ENCODE peak calls at places on chromosomes 3 and 15, in ten cellular contexts. R, M, Z, S, E, X, O, V, A and H are unnamed samples.

GRCh38 chr15:72338617-72339321 is 18.8 kb upstream of the CELF6 start:
- DNase-seq in M (peak), X (no peak), S (no peak), O (no peak), V (no peak), Z (peak), E (no peak), R (no peak), A (peak), H (peak)

GRCh38 chr15:75153084-75153483 is 48.6 kb upstream of the C15orf39 start:
- DNase-seq in X (no peak), O (no peak), Z (peak), A (peak), S (no peak), R (no peak), E (no peak), V (peak), M (peak), H (no peak)

GRCh38 chr3:136819784-136820640 is 1.1 kb downstream of the SLC35G2 start:
- DNase-seq in R (peak), X (peak), A (peak), V (peak), S (no peak), E (peak), M (peak), Z (peak), O (peak), H (peak)

GRCh38 chr3:39707314-39707909 is 102.0 kb upstream of the MYRIP start:
- DNase-seq in E (no peak), S (no peak), O (no peak), Z (peak), R (no peak), M (peak), A (peak), X (no peak), V (peak), H (peak)

GRCh38 chr3:42501321-42501680 is 1.1 kb upstream of the VIPR1 start:
- DNase-seq in M (no peak), R (no peak), Z (no peak), A (no peak), S (no peak), V (peak), X (no peak), O (no peak), E (no peak), H (no peak)

GRCh38 chr3:57530071-57530608 is 14.0 kb downstream of the DNAH12 start:
- DNase-seq in E (no peak), R (no peak), V (no peak), Z (no peak), O (no peak), S (no peak), X (no peak), M (peak), A (no peak), H (peak)

GRCh38 chr3:89353465-89353864 is 246.0 kb downstream of the EPHA3 start:
- DNase-seq in A (no peak), Z (no peak), X (no peak), S (no peak), E (no peak), O (no peak), R (no peak), M (no peak), V (no peak), H (no peak)

GRCh38 chr3:5071061-5071460 is 51.0 kb upstream of the ARL8B start:
- DNase-seq in Z (peak), O (no peak), R (peak), A (peak), S (no peak), M (peak), V (no peak), E (no peak), X (no peak), H (peak)

GRCh38 chr3:82654708-82655107 is 893.3 kb upstream of the GBE1 start:
- DNase-seq in M (no peak), R (no peak), A (no peak), S (no peak), V (peak), O (no peak), X (no peak), E (no peak), Z (no peak), H (no peak)

GRCh38 chr3:16807981-16808380 is 76.8 kb upstream of the PLCL2 start:
- DNase-seq in A (no peak), X (no peak), Z (no peak), M (no peak), E (no peak), S (no peak), R (no peak), O (no peak), V (no peak), H (no peak)

GRCh38 chr3:43155464-43156121 is 49.7 kb upstream of the POMGNT2 start:
- DNase-seq in R (peak), X (no peak), O (no peak), V (peak), A (peak), M (peak), E (peak), S (peak), Z (peak), H (peak)

GRCh38 chr3:156817931-156818765 is 8.0 kb upstream of the LEKR1 start:
- DNase-seq in M (no peak), X (no peak), R (no peak), O (no peak), A (no peak), V (no peak), E (no peak), S (no peak), Z (no peak), H (no peak)

GRCh38 chr3:179098388-179099077 is 26.9 kb upstream of the ZMAT3 start:
- DNase-seq in V (no peak), Z (peak), M (peak), X (no peak), A (no peak), S (no peak), R (no peak), E (no peak), O (no peak), H (peak)

GRCh38 chr15:34119291-34119690 is 17.4 kb downstream of the PGBD4 start:
- DNase-seq in X (no peak), A (peak), V (no peak), O (no peak), Z (no peak), S (no peak), R (no peak), E (no peak), M (no peak), H (no peak)

GRCh38 chr3:107962946-107963345 is 127.9 kb downstream of the CD47 start:
- DNase-seq in Z (peak), X (no peak), R (no peak), S (no peak), O (no peak), M (peak), E (no peak), V (no peak), A (peak), H (peak)

GRCh38 chr3:114365909-114366308 is 72.1 kb downstream of the TIGIT start:
- DNase-seq in R (no peak), X (no peak), M (peak), E (no peak), S (no peak), O (no peak), A (no peak), V (no peak), Z (no peak), H (peak)

GRCh38 chr3:46955801-46956259 is 20.7 kb downstream of the CCDC12 start:
- DNase-seq in R (no peak), O (no peak), V (no peak), Z (peak), X (peak), M (no peak), S (no peak), E (no peak), A (no peak), H (no peak)

GRCh38 chr3:29503969-29504368 is 223.1 kb downstream of the RBMS3 start:
- DNase-seq in S (no peak), A (no peak), R (peak), M (peak), X (no peak), O (no peak), E (peak), Z (peak), V (no peak), H (no peak)

GRCh38 chr15:100520132-100520921 is 8.4 kb downstream of the CERS3 start:
- DNase-seq in E (no peak), S (no peak), O (no peak), A (no peak), M (no peak), V (no peak), X (no peak), Z (no peak), R (no peak), H (no peak)
- H3K4me3 ChIP-seq in E (no peak), S (no peak), O (no peak), A (no peak), M (no peak), V (no peak), X (no peak), Z (no peak), R (no peak), H (no peak)

DNA sequence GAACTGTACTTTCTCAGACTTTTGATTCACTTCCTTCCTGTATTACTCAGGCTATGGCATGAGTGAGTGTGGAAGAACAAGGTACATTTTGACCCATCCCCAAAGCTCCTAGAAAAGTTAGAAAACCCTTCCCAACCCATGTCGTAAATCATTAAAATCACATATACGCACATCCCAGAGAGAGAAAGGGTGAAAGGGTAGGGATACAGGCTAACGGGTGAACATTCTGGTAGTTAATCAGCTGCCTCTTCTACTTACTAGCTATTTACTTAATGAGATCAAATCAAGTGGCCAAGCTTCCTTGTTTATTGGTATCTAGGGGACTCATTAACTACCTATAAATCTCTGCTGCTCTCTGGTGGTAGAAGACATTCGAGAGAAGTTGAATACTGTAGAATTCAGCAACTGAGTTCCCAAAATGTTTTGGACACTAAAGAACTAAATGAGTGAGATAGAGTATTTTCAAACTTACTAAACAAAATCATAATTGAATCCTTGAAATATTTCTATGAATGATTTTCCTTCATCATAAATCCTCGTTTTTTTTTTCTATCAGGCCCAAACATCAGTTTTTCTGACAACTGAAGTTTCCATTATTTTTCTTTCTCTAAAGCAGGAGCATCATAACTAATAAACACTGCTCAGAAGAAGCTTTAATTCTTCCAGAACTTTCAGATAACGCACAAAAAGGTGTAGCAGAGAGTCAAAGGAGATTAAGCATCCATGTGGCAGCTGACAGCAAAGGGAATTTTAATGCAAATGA is 124.2 kb downstream of the IMPG2 start:
- DNase-seq in V (peak), S (no peak), E (no peak), M (peak), R (no peak), Z (peak), X (no peak), A (peak), O (peak), H (peak)
- TF ChIP-seq CTCF in V (peak), S (peak), E (peak), M (peak), R (peak), Z (peak), X (no peak), A (peak), O (peak), H (peak)

GRCh38 chr3:138947303-138948121 is 495 bp downstream of the FOXL2NB start:
- DNase-seq in Z (no peak), E (no peak), S (no peak), R (no peak), O (no peak), V (no peak), A (no peak), M (no peak), X (peak), H (no peak)
- H3K4me3 ChIP-seq in Z (no peak), E (peak), S (peak), R (peak), O (peak), V (peak), A (peak), M (peak), X (peak), H (peak)

GRCh38 chr3:86388848-86389247 is 602.1 kb downstream of the VGLL3 start:
- DNase-seq in M (no peak), Z (no peak), E (no peak), X (no peak), A (peak), R (no peak), V (no peak), O (no peak), S (no peak), H (no peak)
- TF ChIP-seq CTCF in M (no peak), Z (no peak), E (no peak), X (no peak), A (no peak), R (no peak), V (no peak), O (peak), S (peak), H (no peak)

GRCh38 chr15:33008284-33009011 is 186.1 kb downstream of the FMN1 start:
- DNase-seq in A (no peak), M (peak), E (no peak), S (no peak), V (no peak), X (no peak), R (no peak), O (no peak), Z (peak), H (peak)
- H3K4me3 ChIP-seq in A (no peak), M (no peak), E (no peak), S (no peak), V (no peak), X (no peak), R (no peak), O (no peak), Z (no peak), H (no peak)

GRCh38 chr3:53513556-53514190 is 19.3 kb downstream of the CACNA1D start:
- DNase-seq in R (no peak), E (no peak), A (peak), Z (no peak), M (peak), X (no peak), V (no peak), S (no peak), O (no peak), H (no peak)
- TF ChIP-seq CTCF in R (no peak), E (no peak), A (peak), Z (no peak), M (no peak), X (no peak), V (no peak), S (peak), O (peak), H (peak)

DNA sequence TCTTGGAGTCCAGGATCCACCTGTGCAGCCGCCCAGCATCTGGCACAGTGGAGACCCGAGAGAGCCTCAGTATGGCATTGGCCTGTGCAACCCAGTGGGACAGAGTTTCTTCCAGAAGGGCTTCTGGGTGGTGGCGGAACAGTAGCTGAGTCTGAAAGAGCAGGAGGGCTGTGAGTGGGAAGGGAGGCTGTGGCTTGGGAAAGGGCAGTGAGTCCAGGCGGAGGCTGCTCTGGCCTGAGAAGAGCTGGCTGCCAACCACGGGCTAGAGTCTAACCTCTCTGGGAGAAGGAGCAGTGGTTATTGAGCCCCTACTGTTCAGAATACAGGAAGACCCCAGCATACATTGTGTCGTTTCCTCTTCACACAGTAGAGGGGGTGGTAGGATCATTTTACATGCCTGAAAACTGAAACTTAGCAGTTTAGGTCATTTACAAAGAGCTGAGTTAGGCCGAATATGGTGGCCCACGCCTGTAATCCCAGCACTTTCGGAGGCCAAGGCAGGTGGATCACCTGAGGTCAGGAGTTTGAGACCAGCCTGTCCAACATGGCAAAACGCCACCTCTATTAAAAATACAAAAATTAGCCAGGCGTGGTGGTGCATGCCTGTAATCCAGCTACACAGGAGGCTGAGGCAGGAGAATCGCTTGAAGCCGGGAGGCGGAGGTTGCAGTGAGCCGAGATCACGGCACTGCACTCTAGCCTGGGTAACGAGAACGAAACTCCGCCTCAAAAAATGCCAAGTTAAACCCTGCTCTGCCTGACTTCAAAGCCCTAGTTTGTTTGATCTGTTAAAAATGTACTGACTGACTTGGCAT is 3.2 kb downstream of the AEN start:
- DNase-seq in M (peak), O (no peak), V (peak), A (no peak), Z (peak), S (no peak), X (no peak), R (no peak), E (no peak), H (peak)
- H3K4me3 ChIP-seq in M (no peak), O (no peak), V (no peak), A (peak), Z (no peak), S (no peak), X (no peak), R (no peak), E (no peak), H (no peak)

DNA sequence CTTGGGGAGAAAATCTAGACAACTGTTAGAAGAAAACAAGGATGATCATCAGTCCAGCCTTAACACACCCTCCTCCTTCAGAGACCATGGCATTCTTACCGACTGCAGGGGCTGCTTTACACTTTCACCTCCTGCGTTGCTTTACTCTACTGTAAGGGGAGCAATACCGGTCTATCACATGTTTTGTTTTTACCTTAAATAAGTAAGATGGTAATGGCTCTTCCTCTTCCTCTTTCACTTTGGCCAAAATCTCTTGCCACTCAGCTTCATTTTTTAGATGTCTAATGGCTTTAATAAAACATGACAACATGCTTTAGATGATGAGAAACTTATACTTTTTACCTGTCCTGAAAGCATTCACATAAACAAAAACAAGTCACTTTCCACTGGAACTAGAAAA is 33.4 kb upstream of the STIMATE start:
- DNase-seq in M (no peak), V (no peak), O (no peak), Z (no peak), E (no peak), R (no peak), S (no peak), X (no peak), A (no peak), H (no peak)
- TF ChIP-seq CTCF in M (no peak), V (no peak), O (no peak), Z (no peak), E (no peak), R (no peak), S (no peak), X (no peak), A (no peak), H (no peak)